ENCODE peak calls at places on chromosomes 7 and 10, in six cellular contexts. G is left ventricle myocardium inferior; W is CD8-positive, alpha-beta T cell; A is fibroblast of lung; K is K562; H is A549. N is an unnamed sample.

GRCh38 chr10:90587561-90587960 is 270.3 kb downstream of the HTR7 start:
- DNase-seq in G (no peak), W (no peak), A (no peak), K (no peak), H (no peak), N (no peak)

GRCh38 chr10:100826983-100827818 is 81.8 kb downstream of the PAX2 start:
- DNase-seq in G (no peak), W (no peak), A (no peak), K (no peak), H (peak; percentile 67), N (no peak)

GRCh38 chr10:78384021-78384420 is 350.4 kb downstream of the RPS24 start:
- DNase-seq in G (no peak), W (no peak), A (peak; percentile 21), K (no peak), H (no peak), N (no peak)

GRCh38 chr10:36542493-36542892 is 582.9 kb upstream of the ANKRD30A start:
- DNase-seq in G (no peak), W (no peak), A (peak; percentile 6), K (no peak), H (no peak), N (no peak)

GRCh38 chr7:101947899-101948298 is 130.5 kb downstream of the CUX1 start:
- DNase-seq in G (peak; percentile 82), W (no peak), A (peak; percentile 67), K (peak; percentile 43), H (no peak), N (no peak)

GRCh38 chr7:157980774-157981173 is 606.8 kb downstream of the PTPRN2 start:
- DNase-seq in G (no peak), W (no peak), A (no peak), K (no peak), H (no peak), N (no peak)

GRCh38 chr10:67976292-67977245 is 92.1 kb downstream of the SIRT1 start:
- DNase-seq in G (peak; percentile 76), W (no peak), A (peak; percentile 14), K (no peak), H (no peak), N (peak; percentile 2)

GRCh38 chr7:5701085-5701914 is 80.2 kb downstream of the RNF216 start:
- DNase-seq in G (no peak), W (peak; percentile 25), A (peak; percentile 46), K (no peak), H (no peak), N (no peak)

GRCh38 chr7:16130127-16131110 is 290.9 kb downstream of the CRPPA start:
- DNase-seq in G (no peak), W (no peak), A (peak; percentile 53), K (no peak), H (no peak), N (no peak)

GRCh38 chr10:43375401-43376020 is 4.1 kb downstream of the FXYD4 start:
- DNase-seq in G (no peak), W (no peak), A (no peak), K (no peak), H (no peak), N (no peak)

GRCh38 chr10:78968300-78968943 is 100.3 kb upstream of the ZMIZ1 start:
- DNase-seq in G (no peak), W (no peak), A (no peak), K (no peak), H (no peak), N (no peak)

GRCh38 chr10:77357611-77358010 is 280.0 kb downstream of the KCNMA1 start:
- DNase-seq in G (no peak), W (no peak), A (peak; percentile 75), K (no peak), H (peak; percentile 57), N (no peak)

GRCh38 chr10:128386231-128386630 is 260.0 kb upstream of the MKI67 start:
- DNase-seq in G (no peak), W (no peak), A (no peak), K (no peak), H (no peak), N (no peak)

GRCh38 chr7:18166002-18166401 is 138.4 kb upstream of the PRPS1L1 start:
- DNase-seq in G (no peak), W (no peak), A (no peak), K (no peak), H (no peak), N (no peak)

GRCh38 chr10:132627736-132628512 is 90.3 kb downstream of the INPP5A start:
- DNase-seq in G (peak; percentile 52), W (no peak), A (peak; percentile 63), K (peak; percentile 41), H (no peak), N (no peak)

GRCh38 chr10:76624470-76624869 is 1013.1 kb downstream of the KCNMA1 start:
- DNase-seq in G (no peak), W (no peak), A (no peak), K (no peak), H (no peak), N (no peak)

GRCh38 chr10:97222346-97222961 is 36.7 kb upstream of the SLIT1 start:
- DNase-seq in G (no peak), W (no peak), A (no peak), K (peak; percentile 63), H (no peak), N (no peak)

GRCh38 chr10:108490931-108491330 is 1326.4 kb upstream of the SORCS1 start:
- DNase-seq in G (no peak), W (no peak), A (no peak), K (no peak), H (no peak), N (no peak)

GRCh38 chr10:108496131-108496530 is 1331.6 kb upstream of the SORCS1 start:
- DNase-seq in G (no peak), W (no peak), A (peak; percentile 13), K (no peak), H (no peak), N (no peak)
- H3K4me3 ChIP-seq in G (no peak overlapping the region), W (no peak overlapping the region), A (no peak overlapping the region), K (no peak overlapping the region), H (no peak overlapping the region), N (no peak overlapping the region)

GRCh38 chr7:154777908-154778307 is 225.0 kb downstream of the PAXIP1 start:
- DNase-seq in G (no peak), W (no peak), A (no peak), K (no peak), H (no peak), N (no peak)

GRCh38 chr7:154777489-154777888 is 225.4 kb downstream of the PAXIP1 start:
- DNase-seq in G (no peak), W (no peak), A (peak; percentile 50), K (no peak), H (no peak), N (no peak)

GRCh38 chr7:154776350-154776749 is 226.6 kb downstream of the PAXIP1 start:
- DNase-seq in G (no peak), W (no peak), A (no peak), K (no peak), H (no peak), N (no peak)

GRCh38 chr7:154775681-154776080 is 227.2 kb downstream of the PAXIP1 start:
- DNase-seq in G (no peak), W (no peak), A (no peak), K (no peak), H (no peak), N (no peak)

GRCh38 chr7:154777023-154777422 is 225.9 kb downstream of the PAXIP1 start:
- DNase-seq in G (no peak), W (no peak), A (peak; percentile 92), K (peak; percentile 53), H (peak; percentile 28), N (no peak)
- TF ChIP-seq CTCF in G (no peak), W (no peak), A (no peak), K (peak; percentile 26), H (no peak), N (peak; percentile 15)

DNA sequence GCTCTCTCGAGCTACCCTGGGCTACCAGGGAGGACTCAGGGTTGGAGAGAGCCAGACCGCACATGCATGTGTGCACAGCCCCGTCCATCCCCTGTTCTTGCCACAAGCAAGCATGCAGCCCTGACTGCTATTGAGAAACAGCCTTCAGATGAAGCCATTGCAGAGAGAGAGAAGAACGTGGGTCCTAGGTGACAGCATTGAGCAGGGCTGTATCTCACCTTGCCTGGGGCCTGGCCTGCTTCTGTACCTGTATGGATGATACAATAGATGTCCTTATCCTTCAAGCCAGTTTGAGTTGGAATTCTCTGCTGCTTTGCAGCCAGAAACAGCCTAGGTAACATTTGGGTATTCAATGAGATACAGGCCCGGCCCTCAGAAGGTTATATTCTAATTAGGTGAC is 127.3 kb upstream of the RHEB start:
- DNase-seq in G (no peak), W (no peak), A (no peak), K (no peak), H (no peak), N (no peak)
- H3K4me3 ChIP-seq in G (no peak overlapping the region), W (no peak overlapping the region), A (no peak overlapping the region), K (no peak overlapping the region), H (no peak overlapping the region), N (no peak overlapping the region)

GRCh38 chr10:47397256-47397655 is 13.2 kb upstream of the ZNF488 start:
- DNase-seq in G (no peak), W (no peak), A (no peak), K (no peak), H (no peak), N (no peak)
- TF ChIP-seq CTCF in G (no peak), W (no peak), A (no peak), K (no peak), H (no peak), N (no peak)

GRCh38 chr7:156949541-156950380 is at the start of gene NOM1:
- DNase-seq in G (peak; percentile 92), W (peak; percentile 88), A (peak; percentile 75), K (peak; percentile 97), H (peak; percentile 80), N (peak; percentile 43)

GRCh38 chr7:156950381-156950858 is 908 bp downstream of the NOM1 start:
- DNase-seq in G (no peak), W (no peak), A (peak; percentile 27), K (no peak), H (no peak), N (no peak)

GRCh38 chr7:156947120-156947843 is 2.2 kb upstream of the NOM1 start:
- DNase-seq in G (no peak), W (no peak), A (no peak), K (no peak), H (no peak), N (no peak)

GRCh38 chr7:156944876-156945275 is 4.6 kb upstream of the NOM1 start:
- DNase-seq in G (no peak), W (no peak), A (no peak), K (no peak), H (no peak), N (no peak)

DNA sequence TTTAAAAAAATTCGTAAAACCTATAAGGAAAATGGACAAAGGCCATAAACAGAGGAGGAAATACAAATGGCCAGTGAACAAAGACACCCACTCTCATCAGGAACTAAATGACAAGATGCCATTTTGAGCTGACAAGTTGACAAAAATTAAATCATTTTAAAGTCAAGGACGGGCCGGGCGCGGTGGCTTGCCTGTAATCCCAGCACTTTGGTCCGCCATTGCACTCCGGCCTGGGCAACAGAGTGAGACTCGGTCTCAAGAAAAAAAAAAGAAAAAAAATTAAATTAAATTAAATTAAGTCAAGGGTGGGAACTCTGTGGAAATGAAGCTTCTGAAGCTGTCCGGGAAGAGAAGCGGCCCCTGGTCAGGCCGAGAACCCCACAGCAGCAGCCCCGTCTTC is 1.2 kb upstream of the NOM1 start:
- DNase-seq in G (no peak), W (no peak), A (no peak), K (no peak), H (no peak), N (no peak)
- H3K4me3 ChIP-seq in G (peak overlapping the region; percentile 89), W (no peak overlapping the region), A (no peak overlapping the region), K (peak overlapping the region; percentile 95), H (no peak overlapping the region), N (peak overlapping the region; percentile 90)

GRCh38 chr7:171364-171904 is 20.9 kb upstream of the FAM20C start:
- DNase-seq in G (peak; percentile 9), W (no peak), A (no peak), K (no peak), H (no peak), N (no peak)
- TF ChIP-seq CTCF in G (no peak), W (no peak), A (no peak), K (no peak), H (no peak), N (no peak)

GRCh38 chr7:135160098-135160857 is 10.2 kb downstream of the CYREN start:
- DNase-seq in G (no peak), W (no peak), A (peak; percentile 52), K (peak; percentile 44), H (no peak), N (no peak)
- H3K4me3 ChIP-seq in G (peak overlapping the region; percentile 28), W (no peak overlapping the region), A (no peak overlapping the region), K (no peak overlapping the region), H (no peak overlapping the region), N (no peak overlapping the region)

N was measured in astrocyte of the cerebellum.